ENCODE peak calls at places on chromosomes 13 and 19, in seven cellular contexts. N is activated CD4-positive, alpha-beta T cell treated with anti-CD3 and anti-CD28 coated beads, Interleukin-2, amount 10 ng/mL, durations not matched to agents 7 days and 5 days; D is psoas muscle; H is RWPE1; C is stimulated activated CD8-positive, alpha-beta memory T cell treated with anti-CD3 and anti-CD28 coated beads, Interleukin-15, amount 100 ng/mL, for 24 hours; Y is CD4-positive, alpha-beta T cell; M is WTC11. U is an unnamed sample.

GRCh38 chr19:16315825-16316505 is 8.7 kb upstream of the KLF2 start:
- DNase-seq in N (no peak), D (no peak), H (peak; percentile 56), C (no peak), Y (no peak), M (no peak), U (no peak)

GRCh38 chr13:72648513-72649065 is 78.8 kb downstream of the MZT1 start:
- DNase-seq in N (no peak), D (no peak), H (no peak), C (no peak), Y (no peak), M (no peak), U (no peak)

GRCh38 chr13:24148414-24149305 is 11.9 kb upstream of the SPATA13 start:
- DNase-seq in N (no peak), D (no peak), H (peak; percentile 91), C (no peak), Y (no peak), M (no peak), U (no peak)

GRCh38 chr13:113151745-113152707 is 6.4 kb upstream of the PROZ start:
- DNase-seq in N (no peak), D (peak; percentile 64), H (no peak), C (no peak), Y (no peak), M (no peak), U (no peak)

GRCh38 chr19:33998739-33999345 is 173.5 kb upstream of the LSM14A start:
- DNase-seq in N (no peak), D (no peak), H (peak; percentile 20), C (no peak), Y (no peak), M (no peak), U (no peak)

GRCh38 chr13:77545626-77546412 is 10.3 kb downstream of the SCEL start:
- DNase-seq in N (no peak), D (no peak), H (no peak), C (no peak), Y (no peak), M (no peak), U (no peak)

GRCh38 chr13:101211261-101211660 is 205.0 kb downstream of the NALCN start:
- DNase-seq in N (no peak), D (no peak), H (peak; percentile 65), C (no peak), Y (no peak), M (no peak), U (no peak)

GRCh38 chr19:48633148-48634035 is 3.8 kb downstream of the DBP start:
- DNase-seq in N (no peak), D (no peak), H (no peak), C (no peak), Y (no peak), M (no peak), U (no peak)

GRCh38 chr19:15466851-15467733 is 2.7 kb upstream of the RASAL3 start:
- DNase-seq in N (peak; percentile 76), D (no peak), H (no peak), C (no peak), Y (peak; percentile 59), M (no peak), U (peak; percentile 20)

GRCh38 chr13:45439781-45440462 is 21.7 kb upstream of the SLC25A30 start:
- DNase-seq in N (no peak), D (no peak), H (no peak), C (no peak), Y (no peak), M (no peak), U (no peak)

GRCh38 chr19:33383722-33384292 is 10.3 kb downstream of the CEBPG start:
- DNase-seq in N (no peak), D (no peak), H (no peak), C (no peak), Y (no peak), M (no peak), U (no peak)

GRCh38 chr13:101624210-101624922 is 171.9 kb downstream of the ITGBL1 start:
- DNase-seq in N (no peak), D (no peak), H (no peak), C (no peak), Y (no peak), M (peak; percentile 22), U (no peak)

GRCh38 chr13:74575729-74576125 is 441.5 kb upstream of the KLF12 start:
- DNase-seq in N (peak; percentile 57), D (peak; percentile 83), H (peak; percentile 17), C (peak; percentile 31), Y (peak; percentile 45), M (peak; percentile 79), U (no peak)

GRCh38 chr13:105848494-105848893 is 687.0 kb downstream of the EFNB2 start:
- DNase-seq in N (no peak), D (no peak), H (peak; percentile 37), C (no peak), Y (no peak), M (no peak), U (no peak)

GRCh38 chr13:35920816-35921215 is 210.4 kb downstream of the DCLK1 start:
- DNase-seq in N (no peak), D (no peak), H (no peak), C (no peak), Y (no peak), M (no peak), U (no peak)

GRCh38 chr19:7927605-7928333 is 1.8 kb upstream of the CTXN1 start:
- DNase-seq in N (no peak), D (peak; percentile 61), H (no peak), C (no peak), Y (no peak), M (no peak), U (no peak)

GRCh38 chr19:4183967-4184717 is 1.7 kb downstream of the ANKRD24 start:
- DNase-seq in N (no peak), D (peak; percentile 75), H (no peak), C (no peak), Y (no peak), M (no peak), U (no peak)

GRCh38 chr13:89982406-89983085 is 1364.9 kb upstream of the MIR17HG start:
- DNase-seq in N (no peak), D (no peak), H (no peak), C (no peak), Y (no peak), M (no peak), U (no peak)

GRCh38 chr13:113655358-113656014 is 2.5 kb downstream of the ATP4B start:
- DNase-seq in N (no peak), D (peak; percentile 28), H (no peak), C (no peak), Y (no peak), M (peak; percentile 11), U (no peak)

GRCh38 chr19:15479391-15480345 is at the start of gene PGLYRP2:
- DNase-seq in N (no peak), D (peak; percentile 72), H (no peak), C (no peak), Y (no peak), M (peak; percentile 33), U (no peak)

GRCh38 chr13:48400820-48401219 is 12.1 kb downstream of the LPAR6 start:
- DNase-seq in N (no peak), D (no peak), H (peak; percentile 77), C (no peak), Y (no peak), M (no peak), U (no peak)

GRCh38 chr19:35882074-35882832 is 13.9 kb downstream of the APLP1 start:
- DNase-seq in N (peak; percentile 78), D (no peak), H (peak; percentile 65), C (no peak), Y (no peak), M (no peak), U (peak; percentile 66)

GRCh38 chr19:49213791-49214190 is 56.2 kb downstream of the TRPM4 start:
- DNase-seq in N (no peak), D (no peak), H (no peak), C (no peak), Y (no peak), M (peak; percentile 70), U (no peak)

U was measured in HuH-7.5.